ENCODE peak calls at places on chromosomes 4 and X, in five cellular contexts. T is fibroblast of lung, P is GM23248, K is endodermal cell, J is IMR-90. E is an unnamed sample.

GRCh38 chr4:127124919-127125318 is 507.8 kb upstream of the INTU start:
- DNase-seq in T (peak; percentile 23), P (peak; percentile 40), K (no peak), J (peak; percentile 24), E (peak; percentile 3)

GRCh38 chr4:88148560-88148959 is 9.9 kb downstream of the ABCG2 start:
- DNase-seq in T (no peak), P (no peak), K (no peak), J (no peak), E (no peak)

GRCh38 chr4:67546971-67547370 is 1.7 kb upstream of the CENPC start:
- DNase-seq in T (no peak), P (no peak), K (no peak), J (no peak), E (no peak)

GRCh38 chr4:5925419-5926187 is 32.7 kb upstream of the CRMP1 start:
- DNase-seq in T (no peak), P (no peak), K (peak; percentile 50), J (no peak), E (no peak)

GRCh38 chrX:17039826-17040225 is 93.4 kb downstream of the REPS2 start:
- DNase-seq in T (peak; percentile 82), P (peak; percentile 27), K (no peak), J (peak; percentile 18), E (no peak)

GRCh38 chrX:102723456-102723855 is 2.9 kb downstream of the GPRASP3 start:
- DNase-seq in T (peak; percentile 14), P (no peak), K (no peak), J (no peak), E (no peak)

GRCh38 chr4:79281577-79282359 is 44.1 kb downstream of the NAA11 start:
- DNase-seq in T (no peak), P (no peak), K (no peak), J (no peak), E (peak; percentile 28)

GRCh38 chr4:179695175-179695574 is 2252.9 kb upstream of the AGA start:
- DNase-seq in T (peak; percentile 97), P (peak; percentile 18), K (no peak), J (peak; percentile 97), E (no peak)

GRCh38 chr4:16293205-16293860 is 67.1 kb upstream of the TAPT1 start:
- DNase-seq in T (no peak), P (no peak), K (peak; percentile 59), J (no peak), E (no peak)

GRCh38 chrX:11952176-11952720 is 186.0 kb upstream of the FRMPD4 start:
- DNase-seq in T (no peak), P (no peak), K (no peak), J (peak; percentile 25), E (no peak)

GRCh38 chr4:26362745-26363439 is 42.1 kb downstream of the RBPJ start:
- DNase-seq in T (peak; percentile 51), P (peak; percentile 50), K (no peak), J (peak; percentile 56), E (no peak)

GRCh38 chr4:107035711-107036601 is at the start of gene DKK2:
- DNase-seq in T (peak; percentile 50), P (peak; percentile 76), K (peak; percentile 67), J (peak; percentile 28), E (no peak)

GRCh38 chr4:187606581-187606980 is 389.0 kb upstream of the ZFP42 start:
- DNase-seq in T (peak; percentile 44), P (peak; percentile 63), K (peak; percentile 76), J (peak; percentile 69), E (peak; percentile 32)

GRCh38 chr4:184745747-184746531 is 12.0 kb upstream of the CENPU start:
- DNase-seq in T (peak; percentile 61), P (peak; percentile 89), K (peak; percentile 87), J (peak; percentile 76), E (peak; percentile 40)

GRCh38 chr4:102610476-102610875 is 109.3 kb downstream of the NFKB1 start:
- DNase-seq in T (no peak), P (no peak), K (no peak), J (no peak), E (no peak)

GRCh38 chr4:133808151-133808550 is 393.4 kb downstream of the PABPC4L start:
- DNase-seq in T (peak; percentile 34), P (no peak), K (no peak), J (peak; percentile 78), E (no peak)

GRCh38 chrX:100935767-100936166 is 7.0 kb upstream of the XKRX start:
- DNase-seq in T (no peak), P (no peak), K (no peak), J (no peak), E (no peak)

GRCh38 chr4:94536649-94537464 is 85.1 kb downstream of the PDLIM5 start:
- DNase-seq in T (no peak), P (no peak), K (no peak), J (no peak), E (no peak)

GRCh38 chr4:68960294-68961163 is 8.9 kb upstream of the UGT2A3 start:
- DNase-seq in T (no peak), P (no peak), K (no peak), J (no peak), E (no peak)

GRCh38 chr4:138609943-138610350 is 367.8 kb upstream of the SLC7A11 start:
- DNase-seq in T (peak; percentile 95), P (peak; percentile 87), K (no peak), J (peak; percentile 81), E (no peak)

GRCh38 chrX:96837808-96838207 is 45.9 kb upstream of the RPA4 start:
- DNase-seq in T (peak; percentile 39), P (peak; percentile 7), K (no peak), J (peak; percentile 8), E (no peak)

GRCh38 chr4:31148990-31149389 is 428.8 kb downstream of the PCDH7 start:
- DNase-seq in T (no peak), P (no peak), K (no peak), J (no peak), E (no peak)

GRCh38 chr4:110108470-110108869 is 89.9 kb downstream of the ELOVL6 start:
- DNase-seq in T (no peak), P (no peak), K (no peak), J (no peak), E (no peak)

GRCh38 chr4:48167538-48168263 is 33.7 kb upstream of the TXK start:
- DNase-seq in T (no peak), P (no peak), K (no peak), J (peak; percentile 32), E (no peak)

GRCh38 chr4:85527815-85528214 is 52.9 kb downstream of the ARHGAP24 start:
- DNase-seq in T (no peak), P (no peak), K (no peak), J (no peak), E (no peak)

GRCh38 chr4:38677466-38677865 is 13.5 kb downstream of the KLF3 start:
- DNase-seq in T (no peak), P (no peak), K (peak; percentile 10), J (no peak), E (no peak)

GRCh38 chr4:112807083-112807482 is 170.1 kb downstream of the LARP7 start:
- DNase-seq in T (no peak), P (no peak), K (no peak), J (no peak), E (no peak)

GRCh38 chrX:74890676-74891430 is 34.4 kb downstream of the NEXMIF start:
- DNase-seq in T (no peak), P (no peak), K (no peak), J (no peak), E (no peak)

GRCh38 chr4:98586231-98586630 is 72.2 kb downstream of the TSPAN5 start:
- DNase-seq in T (no peak), P (no peak), K (no peak), J (no peak), E (no peak)

GRCh38 chrX:24410514-24411189 is 50.2 kb downstream of the SUPT20HL1 start:
- DNase-seq in T (no peak), P (no peak), K (no peak), J (no peak), E (no peak)

GRCh38 chrX:77070108-77070918 is 376.9 kb upstream of the FGF16 start:
- DNase-seq in T (no peak), P (no peak), K (no peak), J (no peak), E (no peak)

GRCh38 chr4:142698541-142698940 is 147.6 kb downstream of the INPP4B start:
- DNase-seq in T (no peak), P (no peak), K (no peak), J (no peak), E (no peak)

GRCh38 chrX:106615041-106615440 is 3.3 kb downstream of the RADX start:
- DNase-seq in T (peak; percentile 17), P (no peak), K (no peak), J (no peak), E (no peak)

GRCh38 chrX:41779058-41779564 is 55.1 kb downstream of the GPR82 start:
- DNase-seq in T (peak; percentile 73), P (peak; percentile 59), K (no peak), J (peak; percentile 85), E (no peak)

GRCh38 chr4:109826719-109827118 is 1.1 kb upstream of the RRH start:
- DNase-seq in T (peak; percentile 12), P (peak; percentile 56), K (no peak), J (peak; percentile 33), E (no peak)

GRCh38 chr4:152803541-152803940 is 23.8 kb downstream of the ARFIP1 start:
- DNase-seq in T (no peak), P (no peak), K (no peak), J (no peak), E (no peak)

GRCh38 chrX:107610667-107611066 is 17.6 kb upstream of the PRPS1 start:
- DNase-seq in T (no peak), P (no peak), K (no peak), J (peak; percentile 6), E (no peak)

GRCh38 chr4:86959588-86960500 is 25.0 kb downstream of the AFF1 start:
- DNase-seq in T (no peak), P (no peak), K (peak; percentile 89), J (no peak), E (peak; percentile 88)
- H3K9ac ChIP-seq in T (no peak overlapping the region), P (no peak overlapping the region), K (peak overlapping the region; percentile 19), J (peak overlapping the region; percentile 55), E (peak overlapping the region; percentile 73)

GRCh38 chr4:2243682-2244380 is 1.9 kb upstream of the HAUS3 start:
- DNase-seq in T (peak; percentile 29), P (peak; percentile 59), K (peak; percentile 53), J (peak; percentile 18), E (no peak)
- H3K9ac ChIP-seq in T (no peak overlapping the region), P (peak overlapping the region; percentile 14), K (no peak overlapping the region), J (no peak overlapping the region), E (no peak overlapping the region)

GRCh38 chrX:34956915-34957314 is 14.3 kb downstream of the FAM47B start:
- DNase-seq in T (peak; percentile 56), P (peak; percentile 58), K (no peak), J (peak; percentile 52), E (no peak)
- H3K9ac ChIP-seq in T (no peak overlapping the region), P (no peak overlapping the region), K (no peak overlapping the region), J (no peak overlapping the region), E (no peak overlapping the region)

GRCh38 chr4:100738388-100739165 is 220.8 kb upstream of the EMCN start:
- DNase-seq in T (peak; percentile 98), P (peak; percentile 95), K (no peak), J (peak; percentile 68), E (no peak)
- H3K9ac ChIP-seq in T (no peak overlapping the region), P (no peak overlapping the region), K (no peak overlapping the region), J (no peak overlapping the region), E (no peak overlapping the region)

GRCh38 chr4:123783936-123784335 is 387.3 kb downstream of the SPRY1 start:
- DNase-seq in T (peak; percentile 73), P (peak; percentile 44), K (no peak), J (peak; percentile 78), E (no peak)
- H3K9ac ChIP-seq in T (no peak overlapping the region), P (peak overlapping the region; percentile 6), K (no peak overlapping the region), J (no peak overlapping the region), E (no peak overlapping the region)